ENCODE peak calls at places on chromosomes 3 and 15, in four cellular contexts. One of them, this sample, is unnamed.

GRCh38 chr3:179958143-179958542 is 78.6 kb downstream of the PEX5L start:
- DNase-seq in lower leg skin: no peak
- DNase-seq in foreskin fibroblast: no peak
- DNase-seq in fibroblast of lung: no peak
- DNase-seq in this sample: no peak

GRCh38 chr15:77266708-77267387 is 153.1 kb downstream of the PEAK1 start:
- DNase-seq in lower leg skin: no peak
- DNase-seq in fibroblast of lung: no peak
- DNase-seq in foreskin fibroblast: peak; percentile 38
- DNase-seq in this sample: peak; percentile 59

GRCh38 chr3:15964605-15965061 is 166.9 kb upstream of the ANKRD28 start:
- DNase-seq in foreskin fibroblast: peak; percentile 62
- DNase-seq in fibroblast of lung: peak; percentile 55
- DNase-seq in lower leg skin: no peak
- DNase-seq in this sample: no peak

GRCh38 chr3:177606891-177607290 is 409.6 kb upstream of the TBL1XR1 start:
- DNase-seq in foreskin fibroblast: no peak
- DNase-seq in lower leg skin: no peak
- DNase-seq in fibroblast of lung: no peak
- DNase-seq in this sample: peak; percentile 84

GRCh38 chr3:141489184-141489583 is 2.4 kb downstream of the RASA2 start:
- DNase-seq in lower leg skin: no peak
- DNase-seq in fibroblast of lung: no peak
- DNase-seq in foreskin fibroblast: no peak
- DNase-seq in this sample: no peak

GRCh38 chr15:100786139-100786531 is 93.5 kb upstream of the ALDH1A3 start:
- DNase-seq in lower leg skin: no peak
- DNase-seq in foreskin fibroblast: no peak
- DNase-seq in fibroblast of lung: no peak
- DNase-seq in this sample: no peak

GRCh38 chr15:90002428-90002844 is 1.3 kb downstream of the ZNF710 start:
- DNase-seq in fibroblast of lung: peak; percentile 57
- DNase-seq in lower leg skin: no peak
- DNase-seq in foreskin fibroblast: peak; percentile 56
- DNase-seq in this sample: peak; percentile 58

GRCh38 chr3:20648294-20648693 is 462.3 kb upstream of the SGO1 start:
- DNase-seq in foreskin fibroblast: peak; percentile 87
- DNase-seq in fibroblast of lung: peak; percentile 50
- DNase-seq in lower leg skin: no peak
- DNase-seq in this sample: peak; percentile 86

GRCh38 chr3:109188726-109189125 is 52.2 kb downstream of the C3orf85 start:
- DNase-seq in foreskin fibroblast: no peak
- DNase-seq in fibroblast of lung: no peak
- DNase-seq in lower leg skin: no peak
- DNase-seq in this sample: no peak

DNA sequence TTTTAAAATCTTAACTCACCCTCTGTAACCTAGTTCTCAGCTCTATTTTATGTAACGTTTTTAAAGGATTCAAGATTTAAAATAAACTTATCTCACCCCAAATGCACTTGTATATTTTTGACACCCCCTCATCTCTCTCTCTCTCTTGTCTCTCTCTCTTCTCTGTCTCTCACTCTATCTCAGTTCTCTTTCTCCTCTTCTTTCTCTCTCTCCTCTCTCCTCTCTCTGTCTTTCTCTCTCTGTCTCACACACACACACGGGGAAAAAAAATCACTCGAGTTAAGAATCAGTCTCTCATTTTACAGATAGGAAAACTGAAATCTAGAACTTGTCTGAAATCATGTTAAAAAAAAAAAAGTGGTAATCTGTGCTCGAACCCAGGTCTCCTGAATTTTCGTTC is 108.5 kb downstream of the LPP start:
- DNase-seq in foreskin fibroblast: no peak
- DNase-seq in lower leg skin: no peak
- DNase-seq in fibroblast of lung: no peak
- DNase-seq in this sample: no peak
- H3K4me3 ChIP-seq in foreskin fibroblast: no peak overlapping the region
- H3K4me3 ChIP-seq in lower leg skin: no peak overlapping the region
- H3K4me3 ChIP-seq in fibroblast of lung: no peak overlapping the region
- H3K4me3 ChIP-seq in this sample: no peak overlapping the region

GRCh38 chr15:68366314-68366713 is 65.6 kb downstream of the ITGA11 start:
- DNase-seq in lower leg skin: no peak
- DNase-seq in foreskin fibroblast: no peak
- DNase-seq in fibroblast of lung: no peak
- DNase-seq in this sample: no peak
- TF ChIP-seq CTCF in lower leg skin: no peak
- TF ChIP-seq CTCF in foreskin fibroblast: no peak
- TF ChIP-seq CTCF in fibroblast of lung: no peak
- TF ChIP-seq CTCF in this sample: no peak

GRCh38 chr3:158570999-158571702 is at the start of gene MLF1:
- DNase-seq in foreskin fibroblast: peak; percentile 93
- DNase-seq in fibroblast of lung: peak; percentile 94
- DNase-seq in lower leg skin: peak; percentile 95
- DNase-seq in this sample: peak; percentile 97
- H3K4me3 ChIP-seq in foreskin fibroblast: peak within 1 kb of the TSS; percentile 82
- H3K4me3 ChIP-seq in fibroblast of lung: peak within 1 kb of the TSS; percentile 61
- H3K4me3 ChIP-seq in lower leg skin: peak within 1 kb of the TSS; percentile 66
- H3K4me3 ChIP-seq in this sample: peak within 1 kb of the TSS; percentile 78

GRCh38 chr3:127464642-127465041 is 125.9 kb downstream of the TPRA1 start:
- DNase-seq in lower leg skin: no peak
- DNase-seq in foreskin fibroblast: no peak
- DNase-seq in fibroblast of lung: no peak
- DNase-seq in this sample: no peak
- TF ChIP-seq CTCF in lower leg skin: no peak
- TF ChIP-seq CTCF in foreskin fibroblast: no peak
- TF ChIP-seq CTCF in fibroblast of lung: no peak
- TF ChIP-seq CTCF in this sample: no peak

GRCh38 chr15:70854669-70854976 is 666 bp upstream of the LARP6 start:
- DNase-seq in fibroblast of lung: peak; percentile 66
- DNase-seq in lower leg skin: no peak
- DNase-seq in foreskin fibroblast: no peak
- DNase-seq in this sample: peak; percentile 51
- H3K4me3 ChIP-seq in fibroblast of lung: peak overlapping the region; percentile 91
- H3K4me3 ChIP-seq in lower leg skin: no peak overlapping the region
- H3K4me3 ChIP-seq in foreskin fibroblast: peak overlapping the region; percentile 92
- H3K4me3 ChIP-seq in this sample: no peak overlapping the region

GRCh38 chr3:187773963-187774789 is 28.9 kb upstream of the BCL6 start:
- DNase-seq in fibroblast of lung: no peak
- DNase-seq in lower leg skin: no peak
- DNase-seq in foreskin fibroblast: no peak
- DNase-seq in this sample: peak; percentile 65
- TF ChIP-seq CTCF in fibroblast of lung: no peak
- TF ChIP-seq CTCF in lower leg skin: no peak
- TF ChIP-seq CTCF in foreskin fibroblast: no peak
- TF ChIP-seq CTCF in this sample: no peak

GRCh38 chr3:14405886-14406238 is 3.5 kb downstream of the SLC6A6 start:
- DNase-seq in lower leg skin: peak; percentile 32
- DNase-seq in foreskin fibroblast: no peak
- DNase-seq in fibroblast of lung: no peak
- DNase-seq in this sample: no peak
- H3K4me3 ChIP-seq in lower leg skin: no peak overlapping the region
- H3K4me3 ChIP-seq in foreskin fibroblast: peak overlapping the region; percentile 30
- H3K4me3 ChIP-seq in fibroblast of lung: no peak overlapping the region
- H3K4me3 ChIP-seq in this sample: no peak overlapping the region